ENCODE peak calls at places on chromosome 17, in five cellular contexts. One of them, this sample, is unnamed.

GRCh38 chr17:37094391-37094790 is 145.6 kb downstream of the AATF start:
- DNase-seq in GM23248: no peak
- DNase-seq in PC-9: no peak
- DNase-seq in HCT116: no peak
- DNase-seq in PC-3: no peak
- DNase-seq in this sample: no peak

GRCh38 chr17:38333635-38334295 is 10.0 kb downstream of the GPR179 start:
- DNase-seq in GM23248: peak
- DNase-seq in PC-9: no peak
- DNase-seq in HCT116: no peak
- DNase-seq in PC-3: peak
- DNase-seq in this sample: no peak

GRCh38 chr17:73952136-73952497 is 251.4 kb upstream of the RPL38 start:
- DNase-seq in GM23248: no peak
- DNase-seq in PC-9: no peak
- DNase-seq in HCT116: no peak
- DNase-seq in PC-3: no peak
- DNase-seq in this sample: no peak

GRCh38 chr17:34300652-34301390 is 15.3 kb downstream of the CCL11 start:
- DNase-seq in GM23248: peak
- DNase-seq in PC-9: no peak
- DNase-seq in HCT116: no peak
- DNase-seq in PC-3: no peak
- DNase-seq in this sample: no peak

GRCh38 chr17:73690581-73691135 is 46.4 kb upstream of the SDK2 start:
- DNase-seq in GM23248: no peak
- DNase-seq in PC-9: no peak
- DNase-seq in HCT116: no peak
- DNase-seq in PC-3: no peak
- DNase-seq in this sample: peak

GRCh38 chr17:33234930-33235685 is 58.0 kb downstream of the ASIC2 start:
- DNase-seq in GM23248: peak
- DNase-seq in PC-9: no peak
- DNase-seq in HCT116: no peak
- DNase-seq in PC-3: peak
- DNase-seq in this sample: no peak

GRCh38 chr17:20133552-20133951 is 124.4 kb downstream of the SPECC1 start:
- DNase-seq in GM23248: no peak
- DNase-seq in PC-9: no peak
- DNase-seq in HCT116: no peak
- DNase-seq in PC-3: no peak
- DNase-seq in this sample: no peak

GRCh38 chr17:489758-490329 is 137.2 kb upstream of the RPH3AL start:
- DNase-seq in GM23248: peak
- DNase-seq in PC-9: no peak
- DNase-seq in HCT116: no peak
- DNase-seq in PC-3: no peak
- DNase-seq in this sample: no peak

GRCh38 chr17:21247859-21248258 is 5.4 kb downstream of the NATD1 start:
- DNase-seq in GM23248: no peak
- DNase-seq in PC-9: no peak
- DNase-seq in HCT116: no peak
- DNase-seq in PC-3: no peak
- DNase-seq in this sample: no peak

GRCh38 chr17:41907185-41907556 is 11.6 kb downstream of the ACLY start:
- DNase-seq in GM23248: peak
- DNase-seq in PC-9: no peak
- DNase-seq in HCT116: no peak
- DNase-seq in PC-3: peak
- DNase-seq in this sample: no peak

GRCh38 chr17:72199256-72199655 is 78.4 kb downstream of the SOX9 start:
- DNase-seq in GM23248: no peak
- DNase-seq in PC-9: no peak
- DNase-seq in HCT116: no peak
- DNase-seq in PC-3: no peak
- DNase-seq in this sample: no peak

GRCh38 chr17:75643033-75644017 is 10.1 kb downstream of the SMIM5 start:
- DNase-seq in GM23248: no peak
- DNase-seq in PC-9: peak
- DNase-seq in HCT116: no peak
- DNase-seq in PC-3: peak
- DNase-seq in this sample: no peak

GRCh38 chr17:47717845-47718621 is 15.0 kb upstream of the TBX21 start:
- DNase-seq in GM23248: peak
- DNase-seq in PC-9: no peak
- DNase-seq in HCT116: no peak
- DNase-seq in PC-3: peak
- DNase-seq in this sample: no peak

DNA sequence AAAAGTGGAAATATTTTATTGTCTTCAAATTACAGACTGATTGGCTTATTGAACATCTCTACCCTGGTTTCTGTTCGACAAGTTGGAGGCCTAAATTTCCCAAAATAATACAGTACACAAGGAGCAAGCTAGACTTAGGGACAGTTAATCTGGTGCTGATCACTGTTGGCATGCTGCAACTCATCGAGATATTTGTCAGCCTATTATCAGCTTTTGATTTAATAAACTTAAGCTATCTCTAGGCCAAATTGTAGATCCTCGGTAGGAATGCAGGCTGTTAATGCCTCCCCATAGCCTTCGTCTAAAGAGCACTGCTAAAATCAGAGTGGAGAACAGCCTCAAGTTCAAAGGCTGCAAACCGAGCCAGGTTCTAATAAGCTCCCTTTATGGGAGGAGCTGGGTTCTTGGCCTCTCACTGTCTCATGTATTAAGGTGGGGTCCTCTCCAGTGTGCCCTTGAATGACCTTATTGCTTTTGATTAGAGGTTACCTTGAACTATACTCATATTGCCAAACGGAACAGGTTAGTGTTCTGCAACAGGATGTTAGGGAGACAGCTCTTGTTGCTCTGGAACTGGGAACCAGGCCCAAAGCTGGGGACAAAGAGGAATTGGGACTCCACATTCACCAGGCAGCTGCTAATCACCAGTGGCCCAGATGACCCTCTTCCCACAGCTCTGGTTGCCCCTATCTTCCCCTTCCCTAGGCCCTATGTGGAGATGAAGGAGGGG is 69.5 kb upstream of the NOL11 start:
- DNase-seq in GM23248: no peak
- DNase-seq in PC-9: no peak
- DNase-seq in HCT116: no peak
- DNase-seq in PC-3: no peak
- DNase-seq in this sample: no peak
- H3K27ac ChIP-seq in GM23248: no peak
- H3K27ac ChIP-seq in PC-9: no peak
- H3K27ac ChIP-seq in HCT116: no peak
- H3K27ac ChIP-seq in PC-3: no peak
- H3K27ac ChIP-seq in this sample: peak

DNA sequence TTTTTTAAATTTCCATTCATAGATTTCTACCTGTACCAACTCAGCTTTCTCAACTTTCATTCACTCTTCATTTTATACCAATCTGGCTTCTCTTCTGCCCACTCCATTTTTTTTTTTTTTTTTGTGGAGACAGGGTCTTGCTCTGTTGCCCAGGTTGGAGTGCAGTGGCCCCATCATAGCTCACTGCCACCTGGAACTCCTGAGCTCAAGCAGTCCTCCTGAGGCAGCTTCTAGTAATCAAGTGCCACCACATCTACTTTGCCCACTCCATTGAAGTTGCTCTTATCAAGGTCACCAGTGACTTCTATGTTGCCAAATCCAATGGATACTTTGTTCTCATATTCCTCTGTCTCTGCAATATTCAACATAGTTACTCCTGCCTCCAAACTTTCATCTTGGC is 1.7 kb downstream of the SUPT6H start:
- DNase-seq in GM23248: no peak
- DNase-seq in PC-9: no peak
- DNase-seq in HCT116: no peak
- DNase-seq in PC-3: no peak
- DNase-seq in this sample: no peak
- H3K27ac ChIP-seq in GM23248: no peak
- H3K27ac ChIP-seq in PC-9: no peak
- H3K27ac ChIP-seq in HCT116: no peak
- H3K27ac ChIP-seq in PC-3: no peak
- H3K27ac ChIP-seq in this sample: peak

GRCh38 chr17:63185420-63185819 is 219.4 kb downstream of the TANC2 start:
- DNase-seq in GM23248: peak
- DNase-seq in PC-9: no peak
- DNase-seq in HCT116: no peak
- DNase-seq in PC-3: peak
- DNase-seq in this sample: no peak

GRCh38 chr17:63178530-63178929 is 212.5 kb downstream of the TANC2 start:
- DNase-seq in GM23248: peak
- DNase-seq in PC-9: no peak
- DNase-seq in HCT116: no peak
- DNase-seq in PC-3: no peak
- DNase-seq in this sample: no peak

DNA sequence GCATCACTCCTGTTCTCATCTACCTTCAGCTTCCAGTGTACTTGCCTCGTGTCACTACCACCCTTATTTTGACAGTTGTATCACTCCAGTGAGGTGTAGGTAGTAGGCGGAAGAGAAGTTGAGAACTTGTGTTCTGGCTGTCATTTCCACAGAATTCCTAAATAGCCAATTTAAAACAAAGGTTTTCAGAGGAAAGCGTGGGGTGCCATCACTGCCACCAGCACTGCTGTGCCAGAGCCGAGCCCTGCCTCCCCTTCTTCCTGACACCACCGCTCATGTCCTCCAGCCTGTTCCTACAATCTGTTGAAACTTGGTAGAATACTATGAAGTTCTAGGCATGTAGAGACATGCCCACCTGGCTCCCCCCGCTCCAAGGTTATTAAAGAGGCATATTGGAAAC is 215.8 kb downstream of the TANC2 start:
- DNase-seq in GM23248: no peak
- DNase-seq in PC-9: no peak
- DNase-seq in HCT116: no peak
- DNase-seq in PC-3: no peak
- DNase-seq in this sample: no peak
- H3K27ac ChIP-seq in GM23248: no peak
- H3K27ac ChIP-seq in PC-9: no peak
- H3K27ac ChIP-seq in HCT116: no peak
- H3K27ac ChIP-seq in PC-3: no peak
- H3K27ac ChIP-seq in this sample: no peak

GRCh38 chr17:81292450-81292849 is 2.7 kb downstream of the SLC38A10 start:
- DNase-seq in GM23248: no peak
- DNase-seq in PC-9: no peak
- DNase-seq in HCT116: no peak
- DNase-seq in PC-3: no peak
- DNase-seq in this sample: no peak

GRCh38 chr17:81294512-81295030 is 536 bp downstream of the SLC38A10 start:
- DNase-seq in GM23248: peak
- DNase-seq in PC-9: no peak
- DNase-seq in HCT116: no peak
- DNase-seq in PC-3: no peak
- DNase-seq in this sample: no peak

GRCh38 chr17:81298325-81298990 is 3.4 kb upstream of the SLC38A10 start:
- DNase-seq in GM23248: no peak
- DNase-seq in PC-9: peak
- DNase-seq in HCT116: no peak
- DNase-seq in PC-3: peak
- DNase-seq in this sample: no peak

GRCh38 chr17:81295678-81296381 is 723 bp upstream of the SLC38A10 start:
- DNase-seq in GM23248: peak
- DNase-seq in PC-9: peak
- DNase-seq in HCT116: peak
- DNase-seq in PC-3: peak
- DNase-seq in this sample: no peak

GRCh38 chr17:81295031-81295677 is at the start of gene SLC38A10:
- DNase-seq in GM23248: peak
- DNase-seq in PC-9: peak
- DNase-seq in HCT116: peak
- DNase-seq in PC-3: peak
- DNase-seq in this sample: peak
- H3K27ac ChIP-seq in GM23248: peak
- H3K27ac ChIP-seq in PC-9: peak
- H3K27ac ChIP-seq in HCT116: peak
- H3K27ac ChIP-seq in PC-3: peak
- H3K27ac ChIP-seq in this sample: peak

DNA sequence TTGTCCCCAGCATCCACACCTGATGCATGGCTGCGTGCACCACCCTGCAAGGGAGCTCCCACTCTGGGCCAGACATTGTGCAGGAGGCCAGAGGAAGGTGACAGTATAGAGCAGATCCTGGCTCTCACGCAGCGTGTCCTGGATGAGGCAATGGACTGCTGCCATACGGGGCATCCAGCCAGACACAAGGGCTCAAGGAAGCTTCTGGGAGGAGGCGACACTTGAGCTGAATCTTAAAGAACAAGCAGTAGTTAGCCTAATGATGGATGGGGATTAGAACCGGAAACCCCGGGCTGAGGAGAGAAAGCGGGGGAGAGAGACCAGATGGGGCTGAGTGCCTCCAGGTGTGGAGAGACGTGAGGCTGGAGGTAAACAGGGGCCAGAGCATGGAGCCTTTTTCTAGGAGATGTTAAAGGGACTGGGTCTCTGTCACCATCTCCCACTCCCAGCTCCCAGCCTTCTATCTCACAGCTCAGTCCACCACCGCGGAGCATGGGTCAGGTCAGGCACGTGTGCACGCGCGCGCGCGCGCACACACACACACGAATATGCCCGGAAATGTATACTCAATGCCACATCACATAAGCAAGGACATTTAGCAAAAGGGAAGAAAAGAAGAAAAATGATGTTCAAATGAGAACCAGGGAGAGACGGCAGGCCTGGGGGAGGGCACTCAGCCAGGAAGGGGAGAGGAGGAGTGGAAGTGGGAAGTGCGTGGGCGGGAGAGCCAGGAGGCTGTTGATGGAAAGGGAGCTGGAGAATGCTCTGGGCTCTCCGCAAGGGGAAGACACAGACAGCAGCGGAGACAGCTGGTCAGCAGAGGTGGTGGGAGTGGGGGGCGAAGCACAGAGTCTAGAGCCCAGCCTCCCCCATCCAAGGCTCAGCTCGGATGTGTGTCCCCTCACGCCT is 46.2 kb downstream of the CCDC42 start:
- DNase-seq in GM23248: peak
- DNase-seq in PC-9: no peak
- DNase-seq in HCT116: no peak
- DNase-seq in PC-3: no peak
- DNase-seq in this sample: no peak
- H3K27ac ChIP-seq in GM23248: no peak
- H3K27ac ChIP-seq in PC-9: no peak
- H3K27ac ChIP-seq in HCT116: no peak
- H3K27ac ChIP-seq in PC-3: no peak
- H3K27ac ChIP-seq in this sample: peak

GRCh38 chr17:77325537-77325825 is 184.7 kb downstream of the SEC14L1 start:
- DNase-seq in GM23248: no peak
- DNase-seq in PC-9: no peak
- DNase-seq in HCT116: no peak
- DNase-seq in PC-3: no peak
- DNase-seq in this sample: no peak

GRCh38 chr17:77326636-77327035 is 185.9 kb downstream of the SEC14L1 start:
- DNase-seq in GM23248: no peak
- DNase-seq in PC-9: no peak
- DNase-seq in HCT116: no peak
- DNase-seq in PC-3: no peak
- DNase-seq in this sample: no peak

GRCh38 chr17:77324227-77324626 is 183.5 kb downstream of the SEC14L1 start:
- DNase-seq in GM23248: no peak
- DNase-seq in PC-9: no peak
- DNase-seq in HCT116: no peak
- DNase-seq in PC-3: no peak
- DNase-seq in this sample: no peak

GRCh38 chr17:77327181-77327565 is 186.4 kb downstream of the SEC14L1 start:
- DNase-seq in GM23248: no peak
- DNase-seq in PC-9: no peak
- DNase-seq in HCT116: no peak
- DNase-seq in PC-3: no peak
- DNase-seq in this sample: no peak

GRCh38 chr17:77325826-77326581 is 185.2 kb downstream of the SEC14L1 start:
- DNase-seq in GM23248: peak
- DNase-seq in PC-9: no peak
- DNase-seq in HCT116: no peak
- DNase-seq in PC-3: no peak
- DNase-seq in this sample: no peak
- H3K27ac ChIP-seq in GM23248: peak
- H3K27ac ChIP-seq in PC-9: no peak
- H3K27ac ChIP-seq in HCT116: peak
- H3K27ac ChIP-seq in PC-3: peak
- H3K27ac ChIP-seq in this sample: peak

This sample was measured in esophagus muscularis mucosa.